ENCODE peak calls at places on chromosomes 16 and 17, in seven cellular contexts. One of them, this sample, is unnamed.
A peak's percentile ranks its signal among the peaks of the same experiment; 100 is the strongest.

GRCh38 chr16:85969159-85969558 is 70.2 kb downstream of the IRF8 start:
- DNase-seq in upper lobe of right lung: no peak
- DNase-seq in A549: no peak
- DNase-seq in mesenchymal stem cell: peak; percentile 47
- DNase-seq in left lung: no peak
- DNase-seq in GM23248: peak; percentile 54
- DNase-seq in ovary: no peak
- DNase-seq in this sample: no peak

GRCh38 chr17:60060474-60060873 is 18.2 kb downstream of the HEATR6 start:
- DNase-seq in A549: no peak
- DNase-seq in mesenchymal stem cell: no peak
- DNase-seq in left lung: no peak
- DNase-seq in ovary: no peak
- DNase-seq in upper lobe of right lung: no peak
- DNase-seq in GM23248: no peak
- DNase-seq in this sample: no peak

GRCh38 chr17:70168044-70168978 is 1.0 kb upstream of the KCNJ2 start:
- DNase-seq in upper lobe of right lung: peak; percentile 80
- DNase-seq in ovary: peak; percentile 43
- DNase-seq in A549: peak; percentile 80
- DNase-seq in mesenchymal stem cell: peak; percentile 77
- DNase-seq in GM23248: peak; percentile 71
- DNase-seq in left lung: peak; percentile 73
- DNase-seq in this sample: peak; percentile 90

GRCh38 chr16:58465817-58466216 is 34.1 kb upstream of the NDRG4 start:
- DNase-seq in mesenchymal stem cell: no peak
- DNase-seq in ovary: no peak
- DNase-seq in upper lobe of right lung: no peak
- DNase-seq in left lung: no peak
- DNase-seq in GM23248: no peak
- DNase-seq in A549: no peak
- DNase-seq in this sample: no peak

GRCh38 chr17:68600881-68601564 is at the start of gene FAM20A:
- DNase-seq in mesenchymal stem cell: peak; percentile 16
- DNase-seq in A549: peak; percentile 24
- DNase-seq in GM23248: peak; percentile 69
- DNase-seq in upper lobe of right lung: peak; percentile 91
- DNase-seq in ovary: peak; percentile 56
- DNase-seq in left lung: peak; percentile 91
- DNase-seq in this sample: peak; percentile 35

GRCh38 chr17:7436556-7437368 is 1.5 kb downstream of the TMEM102 start:
- DNase-seq in GM23248: peak; percentile 93
- DNase-seq in mesenchymal stem cell: peak; percentile 73
- DNase-seq in ovary: peak; percentile 65
- DNase-seq in upper lobe of right lung: peak; percentile 94
- DNase-seq in left lung: peak; percentile 98
- DNase-seq in A549: peak; percentile 92
- DNase-seq in this sample: peak; percentile 81

GRCh38 chr17:32519769-32520701 is 33.2 kb downstream of the CDK5R1 start:
- DNase-seq in A549: no peak
- DNase-seq in upper lobe of right lung: no peak
- DNase-seq in left lung: no peak
- DNase-seq in ovary: no peak
- DNase-seq in GM23248: peak; percentile 58
- DNase-seq in mesenchymal stem cell: peak; percentile 35
- DNase-seq in this sample: peak; percentile 63

GRCh38 chr17:11889266-11889665 is 108.0 kb downstream of the ZNF18 start:
- DNase-seq in ovary: no peak
- DNase-seq in A549: no peak
- DNase-seq in upper lobe of right lung: no peak
- DNase-seq in GM23248: no peak
- DNase-seq in mesenchymal stem cell: no peak
- DNase-seq in left lung: no peak
- DNase-seq in this sample: no peak

GRCh38 chr17:76893623-76894358 is 25.6 kb downstream of the MGAT5B start:
- DNase-seq in ovary: no peak
- DNase-seq in mesenchymal stem cell: no peak
- DNase-seq in left lung: no peak
- DNase-seq in GM23248: no peak
- DNase-seq in A549: no peak
- DNase-seq in upper lobe of right lung: no peak
- DNase-seq in this sample: no peak

GRCh38 chr16:17469742-17470001 is 1.1 kb downstream of the XYLT1 start:
- DNase-seq in A549: no peak
- DNase-seq in ovary: no peak
- DNase-seq in mesenchymal stem cell: no peak
- DNase-seq in upper lobe of right lung: no peak
- DNase-seq in GM23248: no peak
- DNase-seq in left lung: no peak
- DNase-seq in this sample: no peak

GRCh38 chr16:17470002-17470870 is 524 bp downstream of the XYLT1 start:
- DNase-seq in A549: no peak
- DNase-seq in mesenchymal stem cell: no peak
- DNase-seq in upper lobe of right lung: no peak
- DNase-seq in left lung: peak; percentile 86
- DNase-seq in GM23248: peak; percentile 65
- DNase-seq in ovary: peak; percentile 26
- DNase-seq in this sample: peak; percentile 17

GRCh38 chr16:17470871-17471744 is at the start of gene XYLT1:
- DNase-seq in GM23248: peak; percentile 100
- DNase-seq in A549: no peak
- DNase-seq in mesenchymal stem cell: no peak
- DNase-seq in ovary: peak; percentile 77
- DNase-seq in left lung: peak; percentile 88
- DNase-seq in upper lobe of right lung: peak; percentile 68
- DNase-seq in this sample: peak; percentile 61

GRCh38 chr16:17474037-17474436 is 3.3 kb upstream of the XYLT1 start:
- DNase-seq in upper lobe of right lung: no peak
- DNase-seq in ovary: peak; percentile 29
- DNase-seq in A549: no peak
- DNase-seq in mesenchymal stem cell: no peak
- DNase-seq in left lung: no peak
- DNase-seq in GM23248: peak; percentile 55
- DNase-seq in this sample: no peak

GRCh38 chr16:17471745-17472075 is 950 bp upstream of the XYLT1 start:
- DNase-seq in A549: no peak
- DNase-seq in upper lobe of right lung: no peak
- DNase-seq in mesenchymal stem cell: no peak
- DNase-seq in GM23248: peak; percentile 88
- DNase-seq in ovary: no peak
- DNase-seq in left lung: no peak
- DNase-seq in this sample: no peak
- H3K27ac ChIP-seq in A549: no peak overlapping the region
- H3K27ac ChIP-seq in upper lobe of right lung: no peak overlapping the region
- H3K27ac ChIP-seq in mesenchymal stem cell: no peak overlapping the region
- H3K27ac ChIP-seq in GM23248: peak overlapping the region; percentile 85
- H3K27ac ChIP-seq in ovary: peak overlapping the region; percentile 86
- H3K27ac ChIP-seq in left lung: peak overlapping the region; percentile 16
- H3K27ac ChIP-seq in this sample: no peak overlapping the region

DNA sequence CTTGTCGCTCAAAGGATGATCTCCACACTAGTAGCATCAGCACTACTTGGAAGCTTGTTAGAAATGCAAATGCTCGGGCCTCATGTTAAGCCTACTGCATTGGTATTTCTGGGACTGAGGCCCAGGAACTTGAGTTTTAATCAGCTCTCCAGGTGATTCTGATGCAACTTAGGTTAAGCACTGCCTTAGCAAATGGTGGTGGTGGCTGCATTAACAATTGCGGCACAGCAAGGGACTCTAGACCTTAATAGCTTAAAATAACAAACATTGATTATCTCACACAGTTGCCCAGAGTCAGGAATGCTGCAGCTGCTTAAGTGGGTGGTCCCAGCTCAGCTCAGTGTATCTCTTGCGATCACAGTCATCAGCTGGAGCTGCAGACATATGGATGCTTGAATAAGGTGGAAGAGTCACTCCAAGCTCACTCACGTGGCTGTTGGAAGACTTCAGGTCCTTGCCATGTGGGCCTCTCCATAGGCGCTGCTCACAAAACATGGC is 25.8 kb downstream of the HS3ST3A1 start:
- DNase-seq in A549: no peak
- DNase-seq in mesenchymal stem cell: no peak
- DNase-seq in upper lobe of right lung: no peak
- DNase-seq in left lung: no peak
- DNase-seq in GM23248: no peak
- DNase-seq in ovary: no peak
- DNase-seq in this sample: no peak
- H3K4me3 ChIP-seq in A549: no peak overlapping the region
- H3K4me3 ChIP-seq in mesenchymal stem cell: no peak overlapping the region
- H3K4me3 ChIP-seq in upper lobe of right lung: no peak overlapping the region
- H3K4me3 ChIP-seq in left lung: no peak overlapping the region
- H3K4me3 ChIP-seq in GM23248: no peak overlapping the region
- H3K4me3 ChIP-seq in ovary: no peak overlapping the region
- H3K4me3 ChIP-seq in this sample: no peak overlapping the region

DNA sequence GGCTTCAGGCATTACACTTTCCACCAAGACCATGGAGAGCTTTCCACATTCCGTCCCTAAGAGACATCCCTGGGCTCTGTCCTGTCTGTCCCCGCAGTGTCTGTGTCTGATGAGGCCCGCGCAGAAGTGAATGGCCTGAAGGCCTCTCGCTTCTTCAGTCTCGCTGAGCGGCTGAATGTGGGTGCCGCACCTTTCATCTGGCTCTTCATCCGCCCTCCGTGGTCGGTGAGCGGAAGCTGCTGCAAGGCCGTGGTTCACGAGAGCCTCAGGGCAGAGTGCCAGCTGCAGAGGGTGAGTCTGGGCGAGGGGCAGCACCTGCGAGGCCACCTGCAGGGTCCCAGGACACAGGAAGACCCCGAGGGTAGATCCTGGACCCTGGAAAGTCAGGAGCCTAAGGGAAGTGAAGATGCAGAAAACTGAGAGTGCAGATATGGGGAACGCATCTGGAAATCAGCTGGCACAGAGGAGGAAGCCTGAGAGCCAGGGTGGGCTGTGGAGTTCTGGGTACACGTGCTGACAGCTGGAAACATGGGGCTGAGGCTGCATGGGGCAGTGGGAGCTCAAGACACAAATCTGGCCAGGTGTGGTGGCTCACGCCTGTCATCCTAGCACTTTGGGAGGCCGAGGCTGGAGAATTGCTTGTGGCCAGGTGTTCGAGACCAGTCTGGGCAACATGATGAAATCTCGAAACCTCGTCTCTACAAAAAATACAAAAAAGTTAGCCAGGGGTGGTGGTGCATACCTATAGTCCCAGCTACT is 8.0 kb downstream of the CCNF start:
- DNase-seq in mesenchymal stem cell: no peak
- DNase-seq in left lung: no peak
- DNase-seq in GM23248: no peak
- DNase-seq in A549: no peak
- DNase-seq in ovary: no peak
- DNase-seq in upper lobe of right lung: peak; percentile 29
- DNase-seq in this sample: no peak
- H3K27ac ChIP-seq in mesenchymal stem cell: no peak overlapping the region
- H3K27ac ChIP-seq in left lung: no peak overlapping the region
- H3K27ac ChIP-seq in GM23248: no peak overlapping the region
- H3K27ac ChIP-seq in A549: no peak overlapping the region
- H3K27ac ChIP-seq in ovary: no peak overlapping the region
- H3K27ac ChIP-seq in upper lobe of right lung: no peak overlapping the region
- H3K27ac ChIP-seq in this sample: no peak overlapping the region

GRCh38 chr17:79866791-79867190 is 27.6 kb upstream of the CBX4 start:
- DNase-seq in upper lobe of right lung: no peak
- DNase-seq in mesenchymal stem cell: no peak
- DNase-seq in left lung: peak; percentile 22
- DNase-seq in ovary: no peak
- DNase-seq in A549: no peak
- DNase-seq in GM23248: no peak
- DNase-seq in this sample: no peak

GRCh38 chr17:79862771-79863440 is 23.7 kb upstream of the CBX4 start:
- DNase-seq in upper lobe of right lung: no peak
- DNase-seq in A549: no peak
- DNase-seq in ovary: no peak
- DNase-seq in mesenchymal stem cell: no peak
- DNase-seq in GM23248: no peak
- DNase-seq in left lung: peak; percentile 65
- DNase-seq in this sample: no peak

GRCh38 chr17:79864147-79864546 is 24.9 kb upstream of the CBX4 start:
- DNase-seq in upper lobe of right lung: no peak
- DNase-seq in ovary: no peak
- DNase-seq in mesenchymal stem cell: no peak
- DNase-seq in GM23248: no peak
- DNase-seq in left lung: peak; percentile 37
- DNase-seq in A549: no peak
- DNase-seq in this sample: no peak

GRCh38 chr17:79864617-79865250 is 25.5 kb upstream of the CBX4 start:
- DNase-seq in A549: no peak
- DNase-seq in ovary: no peak
- DNase-seq in GM23248: no peak
- DNase-seq in left lung: peak; percentile 72
- DNase-seq in mesenchymal stem cell: no peak
- DNase-seq in upper lobe of right lung: no peak
- DNase-seq in this sample: no peak

DNA sequence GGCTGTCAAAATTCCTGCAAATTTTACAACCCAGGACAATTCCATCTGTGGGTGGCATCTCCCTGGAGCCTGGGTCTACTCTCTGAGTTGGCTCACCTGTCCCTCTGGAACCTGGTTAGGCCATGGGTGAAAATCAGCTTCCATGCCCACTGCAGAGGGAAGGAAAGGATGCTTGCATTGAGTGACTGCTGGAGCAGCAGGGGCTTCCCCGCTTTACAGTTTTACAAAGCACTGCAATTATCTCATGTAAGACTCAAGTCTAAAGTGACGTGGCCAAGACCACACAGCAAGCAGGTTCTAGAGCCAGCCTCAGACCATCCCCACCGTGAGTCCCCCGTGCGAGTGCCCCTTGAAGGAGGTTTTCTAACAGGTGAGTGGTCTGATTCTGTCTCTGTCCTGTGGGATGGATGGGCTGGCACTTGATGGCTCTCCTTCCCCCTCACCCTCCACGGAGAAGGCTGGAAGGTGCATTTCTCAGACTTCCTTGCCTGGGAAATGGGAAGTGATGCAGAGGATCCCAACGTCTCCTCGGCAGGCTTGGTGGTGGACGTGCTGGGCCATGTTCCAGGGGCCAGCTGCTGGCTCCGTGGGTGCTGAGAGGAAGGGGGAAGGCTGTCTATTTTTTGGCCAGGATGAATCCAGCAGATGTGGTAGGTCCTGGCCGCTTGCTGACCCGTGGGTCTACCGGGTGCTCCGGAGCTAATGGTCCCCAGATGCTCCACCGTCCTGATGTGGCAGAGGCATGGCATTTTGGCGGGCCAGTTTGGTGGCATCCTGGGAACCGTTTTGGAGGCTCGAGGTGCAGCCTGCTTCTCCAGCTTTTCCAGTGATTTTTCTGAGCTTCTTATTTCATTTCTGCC is 26.3 kb upstream of the CBX4 start:
- DNase-seq in A549: no peak
- DNase-seq in upper lobe of right lung: no peak
- DNase-seq in left lung: peak; percentile 28
- DNase-seq in GM23248: no peak
- DNase-seq in ovary: no peak
- DNase-seq in mesenchymal stem cell: no peak
- DNase-seq in this sample: no peak
- H3K4me3 ChIP-seq in A549: no peak overlapping the region
- H3K4me3 ChIP-seq in upper lobe of right lung: no peak overlapping the region
- H3K4me3 ChIP-seq in left lung: no peak overlapping the region
- H3K4me3 ChIP-seq in GM23248: no peak overlapping the region
- H3K4me3 ChIP-seq in ovary: no peak overlapping the region
- H3K4me3 ChIP-seq in mesenchymal stem cell: no peak overlapping the region
- H3K4me3 ChIP-seq in this sample: no peak overlapping the region

DNA sequence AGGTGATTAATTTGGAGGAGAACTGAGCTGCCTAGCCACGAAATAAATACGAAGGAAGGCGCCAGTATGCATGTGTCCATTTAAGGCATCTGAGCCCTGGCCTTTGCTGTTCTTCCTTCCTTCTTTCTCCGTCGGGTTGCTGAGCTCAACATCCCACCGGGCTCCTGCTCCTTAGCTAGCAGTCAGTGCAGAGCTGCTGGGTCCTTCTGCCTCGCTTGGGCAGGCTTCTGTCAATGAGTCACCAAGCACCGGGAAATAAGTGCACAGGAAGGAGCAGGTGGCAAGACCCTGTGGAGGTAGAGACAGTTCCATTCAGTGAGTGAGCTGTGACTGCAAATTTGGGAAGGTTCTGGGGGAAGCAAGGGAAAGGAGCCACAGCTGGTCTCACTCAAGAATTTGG is 120.7 kb downstream of the CCDC182 start:
- DNase-seq in upper lobe of right lung: peak; percentile 19
- DNase-seq in A549: no peak
- DNase-seq in GM23248: no peak
- DNase-seq in mesenchymal stem cell: no peak
- DNase-seq in ovary: no peak
- DNase-seq in left lung: no peak
- DNase-seq in this sample: no peak
- H3K27ac ChIP-seq in upper lobe of right lung: no peak overlapping the region
- H3K27ac ChIP-seq in A549: no peak overlapping the region
- H3K27ac ChIP-seq in GM23248: no peak overlapping the region
- H3K27ac ChIP-seq in mesenchymal stem cell: no peak overlapping the region
- H3K27ac ChIP-seq in ovary: no peak overlapping the region
- H3K27ac ChIP-seq in left lung: no peak overlapping the region
- H3K27ac ChIP-seq in this sample: no peak overlapping the region

This sample was measured in WERI-Rb-1.